ENCODE peak calls at places on chromosomes 3 and 15, in ten cellular contexts. One of them, this sample, is unnamed.

GRCh38 chr15:38853608-38854007 is 289.0 kb upstream of the RASGRP1 start:
- DNase-seq in GM10248: peak
- DNase-seq in psoas muscle: no peak
- DNase-seq in CD4-positive, alpha-beta T cell: peak
- DNase-seq in endodermal cell: peak
- DNase-seq in nephron progenitor cell: peak
- DNase-seq in Caco-2: peak
- DNase-seq in PC-9: no peak
- DNase-seq in lung: no peak
- DNase-seq in activated CD8-positive, alpha-beta T cell treated with anti-CD3 and anti-CD28 coated beads for 36 hours: peak
- DNase-seq in this sample: no peak

GRCh38 chr15:40633178-40633577 is 39.1 kb downstream of the KNL1 start:
- DNase-seq in GM10248: no peak
- DNase-seq in psoas muscle: no peak
- DNase-seq in CD4-positive, alpha-beta T cell: no peak
- DNase-seq in endodermal cell: no peak
- DNase-seq in nephron progenitor cell: no peak
- DNase-seq in Caco-2: no peak
- DNase-seq in PC-9: peak
- DNase-seq in lung: no peak
- DNase-seq in activated CD8-positive, alpha-beta T cell treated with anti-CD3 and anti-CD28 coated beads for 36 hours: no peak
- DNase-seq in this sample: no peak

GRCh38 chr3:34646911-34647465 is 848.6 kb downstream of the PDCD6IP start:
- DNase-seq in GM10248: no peak
- DNase-seq in psoas muscle: no peak
- DNase-seq in CD4-positive, alpha-beta T cell: no peak
- DNase-seq in endodermal cell: peak
- DNase-seq in nephron progenitor cell: no peak
- DNase-seq in Caco-2: no peak
- DNase-seq in PC-9: no peak
- DNase-seq in lung: no peak
- DNase-seq in activated CD8-positive, alpha-beta T cell treated with anti-CD3 and anti-CD28 coated beads for 36 hours: no peak
- DNase-seq in this sample: no peak

GRCh38 chr3:31157893-31158620 is 263.6 kb upstream of the GADL1 start:
- DNase-seq in GM10248: no peak
- DNase-seq in psoas muscle: no peak
- DNase-seq in CD4-positive, alpha-beta T cell: no peak
- DNase-seq in endodermal cell: no peak
- DNase-seq in nephron progenitor cell: no peak
- DNase-seq in Caco-2: no peak
- DNase-seq in PC-9: no peak
- DNase-seq in lung: no peak
- DNase-seq in activated CD8-positive, alpha-beta T cell treated with anti-CD3 and anti-CD28 coated beads for 36 hours: no peak
- DNase-seq in this sample: no peak

GRCh38 chr15:77614251-77614806 is 18.4 kb downstream of the LINGO1 start:
- DNase-seq in GM10248: no peak
- DNase-seq in psoas muscle: no peak
- DNase-seq in CD4-positive, alpha-beta T cell: no peak
- DNase-seq in endodermal cell: no peak
- DNase-seq in nephron progenitor cell: no peak
- DNase-seq in Caco-2: no peak
- DNase-seq in PC-9: no peak
- DNase-seq in lung: no peak
- DNase-seq in activated CD8-positive, alpha-beta T cell treated with anti-CD3 and anti-CD28 coated beads for 36 hours: no peak
- DNase-seq in this sample: no peak

GRCh38 chr15:68369931-68370767 is 61.8 kb downstream of the ITGA11 start:
- DNase-seq in GM10248: no peak
- DNase-seq in psoas muscle: no peak
- DNase-seq in CD4-positive, alpha-beta T cell: no peak
- DNase-seq in endodermal cell: peak
- DNase-seq in nephron progenitor cell: no peak
- DNase-seq in Caco-2: no peak
- DNase-seq in PC-9: no peak
- DNase-seq in lung: no peak
- DNase-seq in activated CD8-positive, alpha-beta T cell treated with anti-CD3 and anti-CD28 coated beads for 36 hours: no peak
- DNase-seq in this sample: no peak

GRCh38 chr3:158261371-158261991 is 151.6 kb downstream of the RSRC1 start:
- DNase-seq in GM10248: no peak
- DNase-seq in psoas muscle: no peak
- DNase-seq in CD4-positive, alpha-beta T cell: no peak
- DNase-seq in endodermal cell: no peak
- DNase-seq in nephron progenitor cell: no peak
- DNase-seq in Caco-2: no peak
- DNase-seq in PC-9: no peak
- DNase-seq in lung: no peak
- DNase-seq in activated CD8-positive, alpha-beta T cell treated with anti-CD3 and anti-CD28 coated beads for 36 hours: no peak
- DNase-seq in this sample: no peak

GRCh38 chr15:94480289-94480834 is 249.0 kb downstream of the MCTP2 start:
- DNase-seq in GM10248: no peak
- DNase-seq in psoas muscle: no peak
- DNase-seq in CD4-positive, alpha-beta T cell: no peak
- DNase-seq in endodermal cell: no peak
- DNase-seq in nephron progenitor cell: no peak
- DNase-seq in Caco-2: no peak
- DNase-seq in PC-9: no peak
- DNase-seq in lung: no peak
- DNase-seq in activated CD8-positive, alpha-beta T cell treated with anti-CD3 and anti-CD28 coated beads for 36 hours: no peak
- DNase-seq in this sample: no peak

GRCh38 chr15:90868261-90868689 is at the start of gene FURIN:
- DNase-seq in GM10248: no peak
- DNase-seq in psoas muscle: no peak
- DNase-seq in CD4-positive, alpha-beta T cell: no peak
- DNase-seq in endodermal cell: no peak
- DNase-seq in nephron progenitor cell: no peak
- DNase-seq in Caco-2: peak
- DNase-seq in PC-9: peak
- DNase-seq in lung: no peak
- DNase-seq in activated CD8-positive, alpha-beta T cell treated with anti-CD3 and anti-CD28 coated beads for 36 hours: no peak
- DNase-seq in this sample: no peak

GRCh38 chr3:45915518-45916231 is 27.6 kb upstream of the CXCR6 start:
- DNase-seq in GM10248: peak
- DNase-seq in psoas muscle: no peak
- DNase-seq in CD4-positive, alpha-beta T cell: peak
- DNase-seq in endodermal cell: peak
- DNase-seq in nephron progenitor cell: no peak
- DNase-seq in Caco-2: no peak
- DNase-seq in PC-9: peak
- DNase-seq in lung: peak
- DNase-seq in activated CD8-positive, alpha-beta T cell treated with anti-CD3 and anti-CD28 coated beads for 36 hours: peak
- DNase-seq in this sample: no peak

GRCh38 chr3:101513419-101513986 is 491 bp upstream of the SENP7 start:
- DNase-seq in GM10248: peak
- DNase-seq in psoas muscle: no peak
- DNase-seq in CD4-positive, alpha-beta T cell: no peak
- DNase-seq in endodermal cell: no peak
- DNase-seq in nephron progenitor cell: no peak
- DNase-seq in Caco-2: no peak
- DNase-seq in PC-9: peak
- DNase-seq in lung: no peak
- DNase-seq in activated CD8-positive, alpha-beta T cell treated with anti-CD3 and anti-CD28 coated beads for 36 hours: no peak
- DNase-seq in this sample: no peak

GRCh38 chr3:163071684-163072083 is 1575.1 kb downstream of the OTOL1 start:
- DNase-seq in GM10248: no peak
- DNase-seq in psoas muscle: no peak
- DNase-seq in CD4-positive, alpha-beta T cell: no peak
- DNase-seq in endodermal cell: no peak
- DNase-seq in nephron progenitor cell: no peak
- DNase-seq in Caco-2: no peak
- DNase-seq in PC-9: no peak
- DNase-seq in lung: no peak
- DNase-seq in activated CD8-positive, alpha-beta T cell treated with anti-CD3 and anti-CD28 coated beads for 36 hours: no peak
- DNase-seq in this sample: no peak

GRCh38 chr3:104673981-104674380 is 692.7 kb upstream of the ALCAM start:
- DNase-seq in GM10248: no peak
- DNase-seq in psoas muscle: no peak
- DNase-seq in CD4-positive, alpha-beta T cell: no peak
- DNase-seq in endodermal cell: no peak
- DNase-seq in nephron progenitor cell: no peak
- DNase-seq in Caco-2: no peak
- DNase-seq in PC-9: no peak
- DNase-seq in lung: no peak
- DNase-seq in activated CD8-positive, alpha-beta T cell treated with anti-CD3 and anti-CD28 coated beads for 36 hours: no peak
- DNase-seq in this sample: no peak

GRCh38 chr3:122918576-122919290 is 108.8 kb downstream of the SEMA5B start:
- DNase-seq in GM10248: no peak
- DNase-seq in psoas muscle: no peak
- DNase-seq in CD4-positive, alpha-beta T cell: no peak
- DNase-seq in endodermal cell: peak
- DNase-seq in nephron progenitor cell: peak
- DNase-seq in Caco-2: no peak
- DNase-seq in PC-9: no peak
- DNase-seq in lung: no peak
- DNase-seq in activated CD8-positive, alpha-beta T cell treated with anti-CD3 and anti-CD28 coated beads for 36 hours: no peak
- DNase-seq in this sample: no peak

GRCh38 chr15:51970981-51971352 is 611 bp downstream of the LEO1 start:
- DNase-seq in GM10248: peak
- DNase-seq in psoas muscle: no peak
- DNase-seq in CD4-positive, alpha-beta T cell: no peak
- DNase-seq in endodermal cell: no peak
- DNase-seq in nephron progenitor cell: no peak
- DNase-seq in Caco-2: no peak
- DNase-seq in PC-9: no peak
- DNase-seq in lung: no peak
- DNase-seq in activated CD8-positive, alpha-beta T cell treated with anti-CD3 and anti-CD28 coated beads for 36 hours: no peak
- DNase-seq in this sample: no peak
- TF ChIP-seq CTCF in GM10248: no peak
- TF ChIP-seq CTCF in psoas muscle: no peak
- TF ChIP-seq CTCF in CD4-positive, alpha-beta T cell: no peak
- TF ChIP-seq CTCF in endodermal cell: no peak
- TF ChIP-seq CTCF in nephron progenitor cell: no peak
- TF ChIP-seq CTCF in Caco-2: no peak
- TF ChIP-seq CTCF in PC-9: no peak
- TF ChIP-seq CTCF in lung: no peak
- TF ChIP-seq CTCF in activated CD8-positive, alpha-beta T cell treated with anti-CD3 and anti-CD28 coated beads for 36 hours: no peak
- TF ChIP-seq CTCF in this sample: no peak

GRCh38 chr3:1251282-1252060 is 158.6 kb downstream of the CNTN6 start:
- DNase-seq in GM10248: no peak
- DNase-seq in psoas muscle: no peak
- DNase-seq in CD4-positive, alpha-beta T cell: no peak
- DNase-seq in endodermal cell: no peak
- DNase-seq in nephron progenitor cell: no peak
- DNase-seq in Caco-2: no peak
- DNase-seq in PC-9: no peak
- DNase-seq in lung: no peak
- DNase-seq in activated CD8-positive, alpha-beta T cell treated with anti-CD3 and anti-CD28 coated beads for 36 hours: no peak
- DNase-seq in this sample: no peak
- TF ChIP-seq CTCF in GM10248: no peak
- TF ChIP-seq CTCF in psoas muscle: no peak
- TF ChIP-seq CTCF in CD4-positive, alpha-beta T cell: no peak
- TF ChIP-seq CTCF in endodermal cell: peak
- TF ChIP-seq CTCF in nephron progenitor cell: no peak
- TF ChIP-seq CTCF in Caco-2: peak
- TF ChIP-seq CTCF in PC-9: no peak
- TF ChIP-seq CTCF in lung: no peak
- TF ChIP-seq CTCF in activated CD8-positive, alpha-beta T cell treated with anti-CD3 and anti-CD28 coated beads for 36 hours: no peak
- TF ChIP-seq CTCF in this sample: no peak

DNA sequence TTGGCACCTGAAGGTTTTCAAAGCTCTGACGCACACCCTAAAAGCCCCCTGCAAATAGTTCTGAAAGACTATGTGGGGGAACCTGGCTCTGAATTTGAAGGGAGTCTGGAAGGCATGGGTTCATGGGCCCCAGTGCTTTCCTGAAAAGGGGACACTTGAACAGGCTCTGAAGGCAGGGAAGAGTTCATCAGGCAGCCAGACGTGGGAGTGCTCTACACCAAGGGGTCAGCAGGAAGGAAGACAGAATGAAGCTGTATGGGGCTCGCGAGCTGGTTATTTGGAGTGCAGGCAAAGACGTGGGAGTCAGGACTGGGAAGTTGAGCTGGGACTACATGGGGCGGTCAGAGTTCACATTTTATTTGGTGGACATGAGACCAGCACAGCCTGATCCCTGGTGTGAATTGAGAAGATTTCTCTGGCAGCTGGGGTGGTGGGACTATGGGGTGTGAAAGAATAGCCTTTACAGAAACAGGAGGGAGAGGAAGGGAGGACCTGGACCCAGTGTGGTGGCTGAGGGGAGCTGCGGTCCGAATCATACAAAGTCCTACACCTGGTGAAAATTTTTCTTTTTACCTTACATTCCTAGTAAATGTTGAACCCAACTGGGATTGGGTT is 12.6 kb downstream of the ABHD6 start:
- DNase-seq in GM10248: no peak
- DNase-seq in psoas muscle: no peak
- DNase-seq in CD4-positive, alpha-beta T cell: no peak
- DNase-seq in endodermal cell: peak
- DNase-seq in nephron progenitor cell: peak
- DNase-seq in Caco-2: no peak
- DNase-seq in PC-9: no peak
- DNase-seq in lung: no peak
- DNase-seq in activated CD8-positive, alpha-beta T cell treated with anti-CD3 and anti-CD28 coated beads for 36 hours: no peak
- DNase-seq in this sample: no peak
- TF ChIP-seq CTCF in GM10248: no peak
- TF ChIP-seq CTCF in psoas muscle: no peak
- TF ChIP-seq CTCF in CD4-positive, alpha-beta T cell: no peak
- TF ChIP-seq CTCF in endodermal cell: no peak
- TF ChIP-seq CTCF in nephron progenitor cell: no peak
- TF ChIP-seq CTCF in Caco-2: no peak
- TF ChIP-seq CTCF in PC-9: no peak
- TF ChIP-seq CTCF in lung: no peak
- TF ChIP-seq CTCF in activated CD8-positive, alpha-beta T cell treated with anti-CD3 and anti-CD28 coated beads for 36 hours: no peak
- TF ChIP-seq CTCF in this sample: no peak

GRCh38 chr15:78620839-78621421 is at the start of gene CHRNA3:
- DNase-seq in GM10248: no peak
- DNase-seq in psoas muscle: no peak
- DNase-seq in CD4-positive, alpha-beta T cell: no peak
- DNase-seq in endodermal cell: peak
- DNase-seq in nephron progenitor cell: peak
- DNase-seq in Caco-2: no peak
- DNase-seq in PC-9: no peak
- DNase-seq in lung: no peak
- DNase-seq in activated CD8-positive, alpha-beta T cell treated with anti-CD3 and anti-CD28 coated beads for 36 hours: no peak
- DNase-seq in this sample: no peak

GRCh38 chr15:78619022-78619950 is 1.5 kb downstream of the CHRNA3 start:
- DNase-seq in GM10248: no peak
- DNase-seq in psoas muscle: no peak
- DNase-seq in CD4-positive, alpha-beta T cell: no peak
- DNase-seq in endodermal cell: peak
- DNase-seq in nephron progenitor cell: no peak
- DNase-seq in Caco-2: no peak
- DNase-seq in PC-9: no peak
- DNase-seq in lung: no peak
- DNase-seq in activated CD8-positive, alpha-beta T cell treated with anti-CD3 and anti-CD28 coated beads for 36 hours: no peak
- DNase-seq in this sample: no peak

GRCh38 chr15:78621810-78622402 is 1.1 kb upstream of the CHRNA3 start:
- DNase-seq in GM10248: no peak
- DNase-seq in psoas muscle: no peak
- DNase-seq in CD4-positive, alpha-beta T cell: no peak
- DNase-seq in endodermal cell: no peak
- DNase-seq in nephron progenitor cell: no peak
- DNase-seq in Caco-2: no peak
- DNase-seq in PC-9: no peak
- DNase-seq in lung: no peak
- DNase-seq in activated CD8-positive, alpha-beta T cell treated with anti-CD3 and anti-CD28 coated beads for 36 hours: no peak
- DNase-seq in this sample: no peak

GRCh38 chr15:78618490-78618934 is 2.3 kb downstream of the CHRNA3 start:
- DNase-seq in GM10248: peak
- DNase-seq in psoas muscle: peak
- DNase-seq in CD4-positive, alpha-beta T cell: peak
- DNase-seq in endodermal cell: peak
- DNase-seq in nephron progenitor cell: peak
- DNase-seq in Caco-2: peak
- DNase-seq in PC-9: peak
- DNase-seq in lung: peak
- DNase-seq in activated CD8-positive, alpha-beta T cell treated with anti-CD3 and anti-CD28 coated beads for 36 hours: peak
- DNase-seq in this sample: peak

GRCh38 chr15:78620021-78620838 is 566 bp downstream of the CHRNA3 start:
- DNase-seq in GM10248: no peak
- DNase-seq in psoas muscle: no peak
- DNase-seq in CD4-positive, alpha-beta T cell: no peak
- DNase-seq in endodermal cell: peak
- DNase-seq in nephron progenitor cell: peak
- DNase-seq in Caco-2: no peak
- DNase-seq in PC-9: no peak
- DNase-seq in lung: no peak
- DNase-seq in activated CD8-positive, alpha-beta T cell treated with anti-CD3 and anti-CD28 coated beads for 36 hours: no peak
- DNase-seq in this sample: peak
- TF ChIP-seq CTCF in GM10248: no peak
- TF ChIP-seq CTCF in psoas muscle: no peak
- TF ChIP-seq CTCF in CD4-positive, alpha-beta T cell: no peak
- TF ChIP-seq CTCF in endodermal cell: peak
- TF ChIP-seq CTCF in nephron progenitor cell: no peak
- TF ChIP-seq CTCF in Caco-2: no peak
- TF ChIP-seq CTCF in PC-9: no peak
- TF ChIP-seq CTCF in lung: no peak
- TF ChIP-seq CTCF in activated CD8-positive, alpha-beta T cell treated with anti-CD3 and anti-CD28 coated beads for 36 hours: no peak
- TF ChIP-seq CTCF in this sample: no peak